ENCODE peak calls at places on chromosomes 1 and 21, in four cellular contexts. L is K562, E is SK-N-SH, X is HepG2. Z is an unnamed sample.

GRCh38 chr1:4216231-4216630 is 316.2 kb upstream of the C1orf174 start:
- DNase-seq in X (no peak), L (no peak), E (no peak), Z (no peak)

GRCh38 chr1:85200870-85201339 is at the start of gene SYDE2:
- DNase-seq in L (peak), E (peak), X (peak), Z (peak)

GRCh38 chr1:41072051-41072450 is 50.5 kb upstream of the SLFNL1 start:
- DNase-seq in E (no peak), L (no peak), X (no peak), Z (no peak)

GRCh38 chr1:93399781-93400180 is 48.1 kb upstream of the FNBP1L start:
- DNase-seq in E (no peak), L (no peak), X (peak), Z (no peak)

GRCh38 chr1:18380288-18380687 is 100.4 kb upstream of the KLHDC7A start:
- DNase-seq in X (no peak), L (no peak), E (no peak), Z (no peak)

GRCh38 chr1:3170566-3171453 is 101.8 kb downstream of the PRDM16 start:
- DNase-seq in L (peak), E (peak), X (peak), Z (no peak)

GRCh38 chr1:163528710-163529348 is 207.1 kb downstream of the NUF2 start:
- DNase-seq in L (peak), E (peak), X (peak), Z (no peak)

GRCh38 chr21:42358937-42359336 is 7.4 kb downstream of the TFF1 start:
- DNase-seq in L (peak), E (no peak), X (no peak), Z (no peak)

GRCh38 chr21:16841917-16842316 is 670.9 kb upstream of the CXADR start:
- DNase-seq in X (no peak), E (peak), L (no peak), Z (no peak)

GRCh38 chr1:201741763-201742342 is 87.1 kb upstream of the IPO9 start:
- DNase-seq in L (no peak), X (no peak), E (no peak), Z (no peak)

GRCh38 chr1:201739492-201740085 is 89.4 kb upstream of the IPO9 start:
- DNase-seq in L (peak), E (peak), X (no peak), Z (peak)

GRCh38 chr1:201739054-201739453 is 89.9 kb upstream of the IPO9 start:
- DNase-seq in X (no peak), L (no peak), E (peak), Z (no peak)

GRCh38 chr1:201740086-201740541 is 88.8 kb upstream of the IPO9 start:
- DNase-seq in L (no peak), E (peak), X (no peak), Z (peak)

GRCh38 chr1:201740609-201741231 is 88.2 kb upstream of the IPO9 start:
- DNase-seq in L (no peak), X (no peak), E (no peak), Z (no peak)
- TF ChIP-seq FOXJ3 in L (no peak), X (no peak), E (no peak), Z (no peak)

GRCh38 chr1:20725189-20726106 is 7.1 kb downstream of the SH2D5 start:
- DNase-seq in L (no peak), X (no peak), E (peak), Z (no peak)
- TF ChIP-seq FOXJ3 in L (no peak), X (no peak), E (no peak), Z (no peak)

DNA sequence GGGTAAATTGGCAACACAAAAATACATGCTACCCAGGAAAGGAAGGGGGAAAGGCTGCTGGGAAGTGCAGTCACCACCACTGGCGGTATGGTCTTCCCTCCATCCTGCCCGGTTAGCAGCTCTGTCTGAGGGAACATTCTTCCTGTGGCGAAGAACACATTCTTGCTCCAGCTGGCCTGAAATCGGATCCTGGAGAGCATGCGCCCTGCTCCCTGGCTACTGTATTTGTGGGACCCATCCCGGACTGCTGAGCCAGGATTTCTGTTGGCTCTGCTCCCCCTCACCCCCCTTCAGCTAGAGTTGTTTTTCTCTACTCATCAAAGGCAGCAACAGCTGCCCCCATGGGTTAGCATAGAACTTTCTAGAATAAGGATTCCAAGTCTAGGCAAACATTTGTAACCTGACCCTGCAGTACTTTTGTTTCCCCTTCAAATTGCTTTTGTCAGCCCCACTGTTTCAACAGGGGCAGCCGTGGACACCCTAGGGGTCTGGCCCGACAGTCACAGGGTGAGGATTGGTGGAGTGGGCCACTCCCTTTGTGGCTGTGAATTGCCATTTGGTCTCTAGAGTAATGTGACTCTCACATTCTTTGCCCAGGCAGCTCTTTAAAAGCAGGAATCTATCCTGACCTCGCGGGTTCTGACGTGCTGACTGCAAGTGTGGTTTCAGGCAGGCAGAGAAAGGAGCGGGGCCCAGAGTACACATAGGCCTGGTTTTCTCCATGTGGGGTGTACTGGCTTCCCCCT is 157.7 kb downstream of the TOMM20 start:
- DNase-seq in E (peak), L (no peak), X (peak), Z (peak)
- TF ChIP-seq FOXJ3 in E (no peak), L (no peak), X (no peak), Z (no peak)

DNA sequence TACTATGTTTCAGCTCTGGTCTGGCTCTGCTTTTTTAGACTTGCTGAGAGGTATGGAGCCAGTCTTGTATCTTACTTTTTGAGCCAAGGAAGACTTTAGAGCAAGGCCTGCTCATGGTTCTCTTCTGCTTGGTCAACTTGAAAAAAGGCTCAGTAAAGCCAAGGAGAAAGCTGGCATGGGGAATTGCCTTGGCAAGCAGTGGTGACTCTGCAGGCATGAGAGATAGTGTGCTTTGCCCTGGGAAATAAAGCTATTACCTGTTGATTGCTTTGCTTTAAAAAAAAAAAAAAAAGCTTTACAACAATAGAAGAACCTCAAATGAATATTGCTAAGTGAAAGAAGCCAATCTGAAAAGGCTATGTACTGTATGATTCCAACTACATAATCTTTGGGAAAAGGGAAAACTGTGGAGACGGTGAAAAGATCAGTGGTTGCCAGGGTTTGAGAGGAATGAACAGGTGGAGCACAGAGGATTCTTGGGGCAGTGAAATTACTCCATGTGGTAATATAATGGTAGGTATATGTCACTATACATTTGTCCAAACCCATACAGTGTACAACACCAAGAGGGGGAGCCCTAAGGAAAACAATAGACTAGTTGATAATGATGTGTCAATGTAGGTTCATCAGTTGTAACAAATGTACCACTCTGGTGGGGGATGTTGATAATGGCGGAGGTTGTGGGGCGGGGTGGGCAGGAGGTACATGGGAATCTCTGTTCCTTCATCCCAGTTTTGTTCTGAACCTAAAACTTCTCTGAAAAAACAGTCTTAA is 87.6 kb downstream of the HMCN1 start:
- DNase-seq in E (no peak), X (no peak), L (peak), Z (no peak)
- TF ChIP-seq FOXJ3 in E (no peak), X (no peak), L (no peak), Z (no peak)

GRCh38 chr1:246492611-246493245 is 14.4 kb downstream of the SMYD3 start:
- DNase-seq in L (peak), X (peak), E (peak), Z (peak)
- TF ChIP-seq FOXJ3 in L (no peak), X (no peak), E (no peak), Z (no peak)

DNA sequence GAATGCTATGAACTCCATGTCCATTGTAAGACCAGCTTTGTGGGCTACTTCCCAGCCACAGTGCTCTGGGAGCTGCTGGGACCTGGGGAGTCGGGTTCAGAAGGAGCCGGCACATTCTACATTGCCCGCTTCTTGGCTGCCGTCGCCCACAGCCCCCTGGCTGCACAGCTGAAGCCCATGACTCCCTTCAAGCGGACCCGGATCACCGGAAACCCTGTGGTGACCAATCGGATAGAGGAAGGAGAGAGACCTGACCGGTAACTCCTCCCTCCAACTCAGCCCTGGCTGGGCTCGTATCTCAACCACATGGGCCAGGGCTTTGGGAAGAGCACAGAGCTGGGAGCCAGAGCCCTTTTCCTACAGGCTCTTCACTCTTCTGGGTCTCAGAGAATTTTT is 15.4 kb downstream of the MOV10 start:
- DNase-seq in X (no peak), E (peak), L (no peak), Z (no peak)
- TF ChIP-seq FOXJ3 in X (no peak), E (no peak), L (no peak), Z (no peak)

GRCh38 chr1:155062151-155062686 is 1.3 kb upstream of the EFNA4 start:
- DNase-seq in L (no peak), E (peak), X (no peak), Z (peak)
- TF ChIP-seq FOXJ3 in L (no peak), E (no peak), X (no peak), Z (no peak)

GRCh38 chr1:47511825-47512224 is 74.0 kb downstream of the FOXD2 start:
- DNase-seq in X (no peak), E (no peak), L (no peak), Z (no peak)

GRCh38 chr1:47513393-47513792 is 75.5 kb downstream of the FOXD2 start:
- DNase-seq in E (no peak), L (no peak), X (no peak), Z (no peak)

GRCh38 chr1:47510282-47510811 is 72.5 kb downstream of the FOXD2 start:
- DNase-seq in X (no peak), L (no peak), E (no peak), Z (no peak)

GRCh38 chr1:47515390-47515789 is 77.5 kb downstream of the FOXD2 start:
- DNase-seq in X (no peak), E (peak), L (peak), Z (no peak)

DNA sequence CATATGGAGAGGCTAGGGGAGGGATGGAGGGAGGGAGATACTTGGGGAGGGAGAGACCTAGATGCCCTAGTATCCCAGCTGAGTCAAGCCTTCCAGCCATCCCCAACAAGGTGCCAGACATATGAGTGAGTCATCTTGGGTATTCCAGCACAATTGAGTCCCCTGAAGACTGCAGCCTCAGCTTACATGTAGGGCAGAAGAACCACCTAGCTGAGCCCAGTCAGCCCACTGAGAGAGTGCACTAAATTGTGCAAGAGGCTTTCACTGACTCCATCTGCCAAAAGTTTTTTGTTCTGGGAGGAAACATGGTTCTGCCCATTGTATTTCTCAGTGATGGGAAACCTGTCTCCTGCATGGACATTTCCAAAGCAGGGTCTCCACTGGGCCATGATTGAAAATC is 76.4 kb downstream of the FOXD2 start:
- DNase-seq in X (no peak), L (no peak), E (no peak), Z (no peak)
- TF ChIP-seq FOXJ3 in X (no peak), L (no peak), E (no peak), Z (no peak)

GRCh38 chr1:100152271-100152670 is 19.3 kb downstream of the TRMT13 start:
- DNase-seq in X (no peak), L (no peak), E (no peak), Z (no peak)
- TF ChIP-seq FOXJ3 in X (no peak), L (no peak), E (no peak), Z (no peak)

DNA sequence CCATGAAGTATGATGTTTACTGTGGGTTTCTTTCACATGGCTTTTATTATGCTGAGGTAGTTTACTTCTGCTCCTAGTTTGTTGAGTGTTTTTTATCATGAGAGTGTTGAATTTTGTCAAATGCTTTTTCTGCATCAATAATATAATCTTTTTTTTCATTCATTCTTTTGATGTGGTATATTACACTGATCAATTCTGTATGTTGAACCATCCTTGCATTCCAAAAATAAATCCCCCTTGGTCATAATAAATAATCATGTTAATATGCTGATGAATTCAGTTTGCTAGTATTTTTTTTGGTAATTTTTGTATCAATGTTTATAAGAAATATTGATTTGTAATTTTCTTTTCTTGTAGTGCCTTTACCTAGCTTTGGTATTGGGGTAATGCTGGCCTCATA is 97.9 kb upstream of the ZNF648 start:
- DNase-seq in X (no peak), L (no peak), E (no peak), Z (no peak)
- TF ChIP-seq FOXJ3 in X (no peak), L (no peak), E (no peak), Z (no peak)